ENCODE peak calls at places on chromosomes 4 and X, in five cellular contexts. O, Y, W, D and V are unnamed samples.

GRCh38 chr4:133565379-133565778 is 416.3 kb downstream of the PCDH10 start:
- DNase-seq in O (no peak), Y (peak; percentile 22), W (no peak), D (no peak), V (no peak)

GRCh38 chr4:47513493-47513892 is 28.4 kb downstream of the ATP10D start:
- DNase-seq in O (no peak), Y (no peak), W (no peak), D (no peak), V (no peak)

GRCh38 chr4:110514889-110515479 is 39.0 kb downstream of the ENPEP start:
- DNase-seq in O (peak; percentile 21), Y (peak; percentile 34), W (peak; percentile 30), D (no peak), V (no peak)

GRCh38 chrX:53055244-53055849 is 6.8 kb downstream of the GPR173 start:
- DNase-seq in O (no peak), Y (no peak), W (no peak), D (no peak), V (no peak)

GRCh38 chr4:7375427-7375826 is 59.3 kb downstream of the PSAPL1 start:
- DNase-seq in O (no peak), Y (no peak), W (no peak), D (no peak), V (no peak)

GRCh38 chr4:40622913-40623312 is 6.8 kb downstream of the RBM47 start:
- DNase-seq in O (no peak), Y (peak; percentile 57), W (no peak), D (peak; percentile 81), V (no peak)

GRCh38 chr4:124890522-124890921 is 178.0 kb upstream of the ANKRD50 start:
- DNase-seq in O (no peak), Y (no peak), W (no peak), D (no peak), V (no peak)

GRCh38 chr4:107210450-107211239 is 174.5 kb upstream of the DKK2 start:
- DNase-seq in O (peak; percentile 1), Y (no peak), W (no peak), D (no peak), V (no peak)

GRCh38 chr4:6625256-6625655 is 15.2 kb upstream of the MRFAP1 start:
- DNase-seq in O (peak; percentile 31), Y (no peak), W (no peak), D (no peak), V (no peak)

GRCh38 chr4:188432328-188432727 is 293.1 kb downstream of the TRIML1 start:
- DNase-seq in O (no peak), Y (peak; percentile 46), W (no peak), D (no peak), V (no peak)

GRCh38 chr4:183588169-183588675 is 70.8 kb downstream of the RWDD4 start:
- DNase-seq in O (no peak), Y (no peak), W (no peak), D (no peak), V (no peak)

GRCh38 chr4:77152421-77152820 is 4.6 kb upstream of the CCNG2 start:
- DNase-seq in O (no peak), Y (no peak), W (no peak), D (no peak), V (no peak)

GRCh38 chrX:11273544-11273943 is 19.7 kb upstream of the AMELX start:
- DNase-seq in O (no peak), Y (no peak), W (no peak), D (no peak), V (no peak)

GRCh38 chr4:80461412-80461811 is 125.9 kb downstream of the CFAP299 start:
- DNase-seq in O (no peak), Y (no peak), W (no peak), D (no peak), V (no peak)

GRCh38 chr4:180091710-180092109 is 2151.5 kb upstream of the TENM3 start:
- DNase-seq in O (no peak), Y (no peak), W (no peak), D (no peak), V (no peak)

GRCh38 chrX:30620125-30620524 is 33.1 kb upstream of the GK start:
- DNase-seq in O (no peak), Y (no peak), W (no peak), D (no peak), V (no peak)

GRCh38 chr4:96131186-96131585 is 291.3 kb downstream of the PDHA2 start:
- DNase-seq in O (no peak), Y (no peak), W (no peak), D (no peak), V (no peak)

GRCh38 chr4:53474178-53474577 is 96.7 kb downstream of the FIP1L1 start:
- DNase-seq in O (no peak), Y (no peak), W (no peak), D (no peak), V (no peak)

GRCh38 chr4:53477038-53477565 is 99.7 kb downstream of the FIP1L1 start:
- DNase-seq in O (no peak), Y (no peak), W (peak; percentile 9), D (no peak), V (no peak)

GRCh38 chr4:53478671-53479456 is 101.4 kb downstream of the FIP1L1 start:
- DNase-seq in O (peak; percentile 14), Y (peak; percentile 45), W (no peak), D (no peak), V (no peak)

GRCh38 chr4:53477666-53478065 is 100.2 kb downstream of the FIP1L1 start:
- DNase-seq in O (no peak), Y (no peak), W (no peak), D (no peak), V (no peak)

GRCh38 chr4:53476232-53477037 is 99.0 kb downstream of the FIP1L1 start:
- DNase-seq in O (peak; percentile 8), Y (peak; percentile 2), W (no peak), D (no peak), V (no peak)
- TF ChIP-seq CHD2 in O (no peak), Y (no peak), W (no peak), D (no peak), V (no peak)

DNA sequence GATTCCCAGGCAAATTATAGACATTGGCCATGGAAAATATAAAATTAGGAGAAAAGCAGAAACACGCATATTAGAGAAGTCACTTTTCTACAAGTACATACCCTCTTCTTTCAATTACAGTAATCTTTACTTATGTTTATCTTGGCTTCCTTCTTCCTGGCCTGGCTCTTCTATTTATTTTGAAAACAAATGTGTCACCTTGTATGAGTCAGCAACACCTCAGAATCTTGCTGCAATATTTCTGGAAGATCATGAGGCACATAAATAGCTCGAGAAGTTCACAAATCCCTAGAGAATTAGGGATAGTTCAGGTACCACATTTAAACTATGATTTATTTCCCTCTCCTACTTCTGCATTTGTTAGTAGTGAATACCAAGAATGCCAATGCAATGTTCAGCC is 124.6 kb downstream of the ANOS1 start:
- DNase-seq in O (no peak), Y (no peak), W (no peak), D (no peak), V (no peak)
- TF ChIP-seq HDAC2 in O (no peak), Y (no peak), W (no peak), D (no peak), V (no peak)

DNA sequence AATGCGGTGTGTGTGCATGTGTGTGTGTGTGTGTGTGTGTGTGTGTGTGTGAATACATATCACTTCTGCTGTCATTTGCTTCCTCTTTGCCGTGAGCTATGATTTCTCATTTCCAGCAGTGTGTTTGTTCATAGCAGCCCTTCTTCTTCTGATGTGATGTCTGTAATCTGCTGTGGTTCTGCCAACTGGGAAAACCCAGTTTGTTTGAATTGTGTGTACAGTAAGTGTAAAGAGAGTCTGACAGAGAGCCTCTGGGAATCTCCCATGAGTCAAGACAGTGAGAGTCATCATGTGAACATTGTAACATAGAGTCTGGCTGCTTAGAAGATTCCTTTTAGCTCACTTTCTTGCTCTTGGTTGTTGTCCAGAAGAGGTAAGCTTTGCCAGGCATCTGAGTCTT is 8.4 kb upstream of the NWD2 start:
- DNase-seq in O (no peak), Y (no peak), W (no peak), D (no peak), V (no peak)
- TF ChIP-seq CHD2 in O (no peak), Y (no peak), W (no peak), D (no peak), V (no peak)

DNA sequence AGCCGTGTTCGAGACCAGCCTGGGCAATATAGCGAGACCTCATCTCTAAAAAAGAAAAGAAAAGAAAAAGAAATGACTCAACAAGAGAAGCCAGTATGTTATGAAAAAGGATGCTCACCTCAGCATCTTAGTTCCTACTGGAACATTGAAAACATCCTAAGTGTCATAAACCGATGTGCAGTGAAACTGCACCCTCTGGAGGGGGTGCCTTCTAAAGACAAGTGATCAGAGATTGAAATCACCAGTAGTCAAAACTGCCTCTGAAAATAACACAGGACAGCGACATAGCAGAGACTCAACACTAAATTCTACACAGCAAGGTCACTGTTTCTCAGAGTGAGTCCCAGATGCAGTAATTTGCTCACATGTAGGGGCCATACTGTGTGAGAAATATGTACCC is 28.0 kb upstream of the ATP6AP2 start:
- DNase-seq in O (peak; percentile 34), Y (peak; percentile 24), W (no peak), D (no peak), V (no peak)
- TF ChIP-seq HDAC2 in O (no peak), Y (no peak), W (no peak), D (no peak), V (no peak)

DNA sequence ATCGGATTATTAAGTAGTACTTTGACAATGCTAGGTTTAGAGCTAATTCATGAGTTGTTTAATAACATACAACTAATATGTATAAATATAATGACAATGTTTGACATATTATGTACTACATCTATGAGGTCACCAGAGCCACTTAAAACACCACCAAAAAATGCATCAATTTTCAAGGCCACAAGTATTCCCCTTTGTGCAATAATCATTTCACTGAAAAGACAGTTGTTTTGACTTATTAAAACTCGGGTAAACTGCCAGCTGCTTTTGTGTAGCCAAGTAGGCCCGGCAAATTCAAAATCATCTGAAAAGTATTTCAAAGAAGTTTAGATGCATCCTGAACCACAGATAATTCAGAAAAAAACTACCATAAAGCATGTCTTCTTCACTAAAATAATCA is 48.7 kb downstream of the CLOCK start:
- DNase-seq in O (no peak), Y (no peak), W (no peak), D (no peak), V (no peak)
- TF ChIP-seq CHD2 in O (no peak), Y (no peak), W (no peak), D (no peak), V (no peak)

GRCh38 chr4:168769416-168769815 is 240.6 kb downstream of the CBR4 start:
- DNase-seq in O (no peak), Y (peak; percentile 24), W (no peak), D (no peak), V (no peak)
- TF ChIP-seq HDAC2 in O (no peak), Y (no peak), W (no peak), D (no peak), V (no peak)